ENCODE peak calls at places on chromosome 1, in eight cellular contexts. A is neural progenitor cell; G is mesendoderm; E is activated CD8-positive, alpha-beta T cell treated with anti-CD3 and anti-CD28 coated beads for 36 hours; U is CD4-positive, CD25-positive, alpha-beta regulatory T cell; J is fibroblast of lung; P is cardiac septum; Q is fibroblast of mammary gland. D is an unnamed sample.
A peak's percentile ranks its signal among the peaks of the same experiment; 100 is the strongest.

GRCh38 chr1:55718758-55719671 is 503.9 kb upstream of the USP24 start:
- DNase-seq in P (no peak), Q (peak; percentile 100), J (peak; percentile 100), A (no peak), E (no peak), U (no peak), G (peak; percentile 34), D (no peak)

GRCh38 chr1:12468323-12468722 is 149.7 kb downstream of the DHRS3 start:
- DNase-seq in E (no peak), U (no peak), P (no peak), A (no peak), J (no peak), G (no peak), Q (no peak), D (no peak)

GRCh38 chr1:168570652-168571051 is 5.8 kb upstream of the XCL1 start:
- DNase-seq in E (no peak), Q (no peak), U (no peak), J (no peak), P (no peak), G (no peak), A (no peak), D (no peak)

GRCh38 chr1:232142403-232143314 is 487.3 kb downstream of the SIPA1L2 start:
- DNase-seq in U (no peak), G (no peak), P (peak; percentile 76), A (no peak), J (peak; percentile 97), Q (peak; percentile 77), E (no peak), D (no peak)

GRCh38 chr1:187725216-187725615 is 896.5 kb downstream of the PLA2G4A start:
- DNase-seq in P (no peak), J (no peak), U (no peak), A (no peak), E (no peak), G (no peak), Q (no peak), D (no peak)

GRCh38 chr1:92118826-92119225 is 38.7 kb downstream of the BTBD8 start:
- DNase-seq in P (no peak), A (no peak), U (no peak), E (no peak), G (no peak), Q (peak; percentile 20), J (peak; percentile 53), D (no peak)

GRCh38 chr1:9494936-9495758 is 44.1 kb upstream of the SLC25A33 start:
- DNase-seq in A (peak; percentile 87), G (peak; percentile 68), Q (peak; percentile 24), J (peak; percentile 30), P (no peak), E (peak; percentile 74), U (peak; percentile 73), D (peak; percentile 52)

GRCh38 chr1:11158720-11159321 is 30.3 kb upstream of the ANGPTL7 start:
- DNase-seq in J (peak; percentile 96), Q (peak; percentile 95), U (no peak), P (no peak), G (no peak), A (no peak), E (no peak), D (no peak)

GRCh38 chr1:78145105-78145580 is 99.4 kb downstream of the GIPC2 start:
- DNase-seq in G (peak; percentile 73), P (no peak), A (peak; percentile 79), Q (peak; percentile 88), U (peak; percentile 64), J (peak; percentile 73), E (peak; percentile 62), D (peak; percentile 30)

GRCh38 chr1:115069186-115069585 is 20.1 kb downstream of the TSPAN2 start:
- DNase-seq in E (no peak), U (no peak), A (no peak), P (no peak), Q (peak; percentile 50), G (no peak), J (peak; percentile 83), D (no peak)

GRCh38 chr1:107804134-107804533 is 160.8 kb downstream of the VAV3 start:
- DNase-seq in P (no peak), G (no peak), U (peak; percentile 64), A (no peak), J (no peak), Q (no peak), E (no peak), D (peak; percentile 12)

D was measured in GDM1.